ENCODE peak calls at places on chromosomes 11 and 22, in seven cellular contexts. A is sigmoid colon, Y is GM23338, Q is GM12891, K is HCT116, J is HepG2, X is endothelial cell of umbilical vein. M is an unnamed sample.

GRCh38 chr22:34281738-34282137 is 361.5 kb upstream of the LARGE1 start:
- DNase-seq in K (no peak), A (no peak), Y (no peak), Q (no peak), J (no peak), X (no peak), M (no peak)

GRCh38 chr22:49838771-49839717 is 11.4 kb upstream of the BRD1 start:
- DNase-seq in Y (peak; percentile 77), K (no peak), X (no peak), Q (peak; percentile 68), J (no peak), A (no peak), M (no peak)

GRCh38 chr11:31805629-31806185 is 5.4 kb downstream of the PAX6 start:
- DNase-seq in K (no peak), J (no peak), Y (peak; percentile 80), A (no peak), Q (no peak), X (no peak), M (no peak)

GRCh38 chr11:115848080-115848479 is 343.9 kb upstream of the CADM1 start:
- DNase-seq in X (no peak), Y (peak; percentile 31), Q (no peak), K (no peak), J (peak; percentile 20), A (no peak), M (no peak)

GRCh38 chr11:129278586-129279319 is 86.6 kb upstream of the ARHGAP32 start:
- DNase-seq in Y (peak; percentile 33), J (no peak), Q (peak; percentile 10), X (no peak), K (no peak), A (no peak), M (no peak)

GRCh38 chr11:88484873-88485621 is 147.5 kb upstream of the CTSC start:
- DNase-seq in Y (peak; percentile 81), Q (no peak), A (no peak), X (peak; percentile 37), J (peak; percentile 50), K (peak; percentile 45), M (peak; percentile 15)

GRCh38 chr22:27192135-27192900 is 534.9 kb downstream of the MIAT start:
- DNase-seq in K (no peak), Y (no peak), J (no peak), X (no peak), Q (no peak), A (no peak), M (no peak)

GRCh38 chr11:124977006-124977405 is 23.0 kb downstream of the CCDC15 start:
- DNase-seq in Q (no peak), Y (no peak), X (peak; percentile 11), K (no peak), A (no peak), J (no peak), M (no peak)

GRCh38 chr22:50705219-50705691 is 32.6 kb downstream of the SHANK3 start:
- DNase-seq in K (no peak), Q (no peak), A (peak; percentile 74), X (peak; percentile 52), J (no peak), Y (peak; percentile 97), M (no peak)

GRCh38 chr22:50340157-50340879 is 2.8 kb upstream of the PPP6R2 start:
- DNase-seq in A (no peak), X (no peak), Y (peak; percentile 45), Q (no peak), J (peak; percentile 70), K (no peak), M (no peak)

GRCh38 chr11:60454212-60454611 is 1.4 kb upstream of the MS4A1 start:
- DNase-seq in Q (no peak), A (no peak), K (no peak), J (no peak), X (no peak), Y (no peak), M (no peak)

GRCh38 chr11:58577441-58578135 is 1.3 kb upstream of the ZFP91 start:
- DNase-seq in K (no peak), A (peak; percentile 87), X (peak; percentile 88), Q (no peak), Y (no peak), J (peak; percentile 33), M (no peak)

GRCh38 chr11:128180446-128181089 is 406.8 kb downstream of the ETS1 start:
- DNase-seq in K (no peak), Q (no peak), J (no peak), X (peak; percentile 93), Y (no peak), A (no peak), M (peak; percentile 53)

GRCh38 chr11:13917269-13917668 is 45.3 kb upstream of the SPON1 start:
- DNase-seq in Y (no peak), K (no peak), X (no peak), A (no peak), J (no peak), Q (no peak), M (no peak)

GRCh38 chr22:32528984-32529982 is 54.7 kb downstream of the FBXO7 start:
- DNase-seq in Q (peak; percentile 75), Y (peak; percentile 93), K (peak; percentile 74), X (peak; percentile 49), A (peak; percentile 96), J (peak; percentile 91), M (peak; percentile 28)

GRCh38 chr11:107722671-107723070 is 10.8 kb upstream of the SLN start:
- DNase-seq in K (no peak), J (no peak), Q (no peak), X (no peak), Y (no peak), A (no peak), M (no peak)

GRCh38 chr11:44007746-44008501 is 39.9 kb upstream of the ACCSL start:
- DNase-seq in Y (no peak), X (no peak), A (peak; percentile 34), K (no peak), J (no peak), Q (no peak), M (no peak)

GRCh38 chr11:123235117-123235686 is 40.2 kb upstream of the CLMP start:
- DNase-seq in J (peak; percentile 9), A (peak; percentile 86), X (peak; percentile 41), Q (no peak), Y (peak; percentile 78), K (peak; percentile 38), M (no peak)

GRCh38 chr11:1978865-1979473 is 18.7 kb downstream of the H19 start:
- DNase-seq in Q (no peak), J (no peak), A (peak; percentile 21), X (no peak), Y (no peak), K (no peak), M (no peak)

GRCh38 chr11:28384418-28384817 is 276.2 kb downstream of the METTL15 start:
- DNase-seq in X (no peak), Q (no peak), K (no peak), Y (no peak), A (no peak), J (no peak), M (no peak)

GRCh38 chr11:75797116-75797515 is 17.9 kb upstream of the UVRAG start:
- DNase-seq in Q (peak; percentile 58), A (no peak), K (no peak), J (no peak), Y (no peak), X (no peak), M (no peak)

GRCh38 chr11:73334244-73335203 is 26.4 kb downstream of the ARHGEF17 start:
- DNase-seq in Q (no peak), Y (no peak), X (peak; percentile 93), J (peak; percentile 45), K (peak; percentile 15), A (peak; percentile 97), M (no peak)
- TF ChIP-seq POLR2AphosphoS5 in Q (no peak), Y (no peak), X (peak; percentile 58), J (no peak), K (peak; percentile 21), A (no peak), M (no peak)

GRCh38 chr11:71488086-71488967 is 35.3 kb downstream of the NADSYN1 start:
- DNase-seq in A (peak; percentile 25), J (no peak), Q (no peak), Y (peak; percentile 9), X (peak; percentile 75), K (no peak), M (no peak)

GRCh38 chr11:71490731-71491390 is 36.2 kb upstream of the KRTAP5-7 start:
- DNase-seq in Q (no peak), K (no peak), A (peak; percentile 58), Y (no peak), X (no peak), J (no peak), M (no peak)

GRCh38 chr11:71488968-71489265 is 35.9 kb downstream of the NADSYN1 start:
- DNase-seq in Q (no peak), A (peak; percentile 18), J (no peak), Y (no peak), X (no peak), K (no peak), M (no peak)

GRCh38 chr11:71490044-71490730 is 36.9 kb upstream of the KRTAP5-7 start:
- DNase-seq in A (peak; percentile 43), K (no peak), J (no peak), X (no peak), Q (no peak), Y (no peak), M (no peak)

DNA sequence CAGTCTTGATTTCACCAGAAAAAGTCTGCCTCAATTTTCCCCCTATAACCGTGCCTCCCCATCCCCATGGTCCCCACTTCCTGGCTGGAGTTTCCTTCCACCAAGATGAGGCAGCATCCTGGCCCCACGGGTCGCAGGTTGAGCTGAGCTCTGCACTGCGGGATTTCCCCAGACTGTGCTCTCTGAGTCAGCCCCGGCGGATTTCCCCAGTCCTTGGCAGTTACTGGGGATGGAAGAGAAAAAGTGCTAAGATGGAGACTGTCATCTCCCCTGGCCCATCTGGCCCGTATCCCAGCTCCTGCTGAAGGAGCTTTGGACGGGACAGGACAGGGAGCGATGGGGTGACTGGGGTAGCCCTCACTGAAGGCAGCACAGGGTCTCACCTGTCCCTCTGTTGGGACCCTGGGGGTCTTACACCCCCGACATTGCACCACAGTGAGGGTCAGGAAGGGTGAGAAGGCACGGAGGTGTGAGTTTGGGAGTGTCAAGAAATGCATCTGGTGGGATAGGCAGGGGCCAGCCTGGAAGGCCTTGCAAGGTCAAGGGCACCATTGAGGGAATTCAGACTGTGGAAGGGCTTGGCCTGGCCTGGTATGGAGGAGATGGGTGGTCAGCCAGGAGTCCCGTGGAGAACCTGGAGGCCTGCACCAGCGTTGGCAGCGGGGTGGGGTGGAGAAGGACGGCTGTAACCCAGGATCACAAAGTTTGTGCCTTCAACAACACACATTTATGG is 36.5 kb downstream of the NADSYN1 start:
- DNase-seq in X (peak; percentile 73), K (no peak), A (peak; percentile 45), Q (peak; percentile 49), Y (no peak), J (no peak), M (no peak)
- TF ChIP-seq POLR2AphosphoS5 in X (peak; percentile 21), K (no peak), A (no peak), Q (no peak), Y (no peak), J (no peak), M (no peak)

DNA sequence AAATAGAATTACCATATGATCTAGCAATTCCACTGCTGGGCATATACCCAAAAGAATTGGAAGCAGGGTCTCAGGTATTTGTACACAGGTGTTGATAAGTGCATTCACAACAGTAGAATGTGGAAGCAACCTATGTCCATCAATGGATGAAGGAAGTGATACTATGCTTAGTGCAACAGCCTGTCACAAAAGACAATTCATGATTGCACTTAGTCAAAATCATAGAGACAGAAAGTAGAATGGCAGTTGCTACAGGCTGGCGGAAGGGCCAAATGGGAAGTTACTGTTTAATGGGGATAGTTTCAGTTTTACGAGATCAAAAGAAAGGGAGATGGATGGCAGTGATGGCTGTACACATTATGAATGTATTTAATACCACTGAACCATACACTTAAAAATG is 42.0 kb downstream of the SGSM3 start:
- DNase-seq in X (no peak), J (no peak), A (no peak), Q (no peak), Y (no peak), K (no peak), M (no peak)
- TF ChIP-seq POLR2AphosphoS5 in X (no peak), J (no peak), A (no peak), Q (no peak), Y (no peak), K (no peak), M (no peak)

GRCh38 chr22:19578180-19579004 is 54.2 kb upstream of the CLDN5 start:
- DNase-seq in Q (no peak), A (no peak), J (no peak), Y (no peak), X (no peak), K (no peak), M (no peak)
- TF ChIP-seq POLR2AphosphoS5 in Q (no peak), A (no peak), J (no peak), Y (no peak), X (no peak), K (no peak), M (no peak)

M was measured in Panc1.